ENCODE peak calls at places on chromosome 18, in four cellular contexts. H, E, F and X are unnamed samples.

GRCh38 chr18:26088482-26088881 is 1.9 kb downstream of the SS18 start:
- DNase-seq in H (no peak), E (no peak), F (no peak), X (no peak)

GRCh38 chr18:9653390-9653789 is 39.0 kb upstream of the PPP4R1 start:
- DNase-seq in H (no peak), E (no peak), F (peak), X (no peak)

GRCh38 chr18:35933982-35934381 is 38.5 kb upstream of the RMP24 start:
- DNase-seq in H (no peak), E (no peak), F (no peak), X (no peak)

GRCh38 chr18:54173980-54174611 is 50.4 kb downstream of the MBD2 start:
- DNase-seq in H (no peak), E (no peak), F (no peak), X (no peak)

GRCh38 chr18:68874361-68874760 is 76.5 kb downstream of the CCDC102B start:
- DNase-seq in H (no peak), E (no peak), F (no peak), X (no peak)

GRCh38 chr18:70998490-70998889 is 709.6 kb downstream of the SOCS6 start:
- DNase-seq in H (no peak), E (no peak), F (no peak), X (no peak)

GRCh38 chr18:79123948-79124347 is 54.8 kb downstream of the ATP9B start:
- DNase-seq in H (no peak), E (no peak), F (no peak), X (no peak)

GRCh38 chr18:74478876-74479275 is 17.3 kb upstream of the CNDP2 start:
- DNase-seq in H (no peak), E (no peak), F (no peak), X (no peak)

GRCh38 chr18:8632386-8632785 is 23.1 kb downstream of the RAB12 start:
- DNase-seq in H (no peak), E (no peak), F (no peak), X (no peak)

GRCh38 chr18:61840324-61840723 is 52.5 kb downstream of the RNF152 start:
- DNase-seq in H (no peak), E (no peak), F (no peak), X (no peak)

GRCh38 chr18:45723921-45724320 is at the start of gene SLC14A1:
- DNase-seq in H (no peak), E (no peak), F (no peak), X (no peak)

GRCh38 chr18:250685-251084 is 17.2 kb downstream of the THOC1 start:
- DNase-seq in H (no peak), E (no peak), F (no peak), X (no peak)

GRCh38 chr18:56036673-56037072 is 448.7 kb upstream of the TCF4 start:
- DNase-seq in H (no peak), E (no peak), F (no peak), X (no peak)

GRCh38 chr18:36756262-36756661 is 72.5 kb downstream of the TPGS2 start:
- DNase-seq in H (no peak), E (no peak), F (no peak), X (no peak)

GRCh38 chr18:13246121-13246520 is 27.6 kb downstream of the LDLRAD4 start:
- DNase-seq in H (no peak), E (no peak), F (no peak), X (no peak)

GRCh38 chr18:4453712-4454547 is 1.2 kb downstream of the DLGAP1 start:
- DNase-seq in H (no peak), E (no peak), F (peak), X (no peak)

GRCh38 chr18:35634376-35634775 is 52.8 kb downstream of the GALNT1 start:
- DNase-seq in H (no peak), E (no peak), F (no peak), X (no peak)

GRCh38 chr18:58416704-58417683 is 211.9 kb downstream of the ALPK2 start:
- DNase-seq in H (no peak), E (no peak), F (no peak), X (no peak)

GRCh38 chr18:42038936-42039335 is 83.9 kb downstream of the PIK3C3 start:
- DNase-seq in H (no peak), E (no peak), F (no peak), X (no peak)

GRCh38 chr18:56672391-56672790 is 21.2 kb downstream of the WDR7 start:
- DNase-seq in H (no peak), E (no peak), F (no peak), X (no peak)

GRCh38 chr18:78069784-78070664 is 820.4 kb downstream of the GALR1 start:
- DNase-seq in H (no peak), E (no peak), F (no peak), X (no peak)

GRCh38 chr18:394276-394996 is 106.1 kb downstream of the COLEC12 start:
- DNase-seq in H (no peak), E (no peak), F (no peak), X (no peak)

GRCh38 chr18:45324489-45325111 is 290.7 kb upstream of the SLC14A2 start:
- DNase-seq in H (no peak), E (no peak), F (peak), X (no peak)

GRCh38 chr18:37628466-37629220 is 63.0 kb upstream of the CELF4 start:
- DNase-seq in H (no peak), E (no peak), F (no peak), X (no peak)

GRCh38 chr18:58785171-58785805 is 79.4 kb upstream of the ZNF532 start:
- DNase-seq in H (no peak), E (no peak), F (peak), X (no peak)

GRCh38 chr18:31268985-31269406 is 49.0 kb upstream of the DSG1 start:
- DNase-seq in H (no peak), E (no peak), F (no peak), X (no peak)

GRCh38 chr18:45828917-45829811 is 3.7 kb downstream of the SIGLEC15 start:
- DNase-seq in H (no peak), E (no peak), F (no peak), X (peak)

GRCh38 chr18:13577091-13577697 is 149.2 kb downstream of the FAM210A start:
- DNase-seq in H (no peak), E (no peak), F (no peak), X (no peak)

GRCh38 chr18:62345909-62346308 is 20.8 kb downstream of the TNFRSF11A start:
- DNase-seq in H (no peak), E (no peak), F (no peak), X (no peak)

GRCh38 chr18:62341423-62341920 is 16.4 kb downstream of the TNFRSF11A start:
- DNase-seq in H (no peak), E (no peak), F (no peak), X (no peak)

GRCh38 chr18:61855127-61855991 is 37.4 kb downstream of the RNF152 start:
- DNase-seq in H (no peak), E (no peak), F (no peak), X (no peak)

GRCh38 chr18:23133860-23134779 is 1.2 kb upstream of the CABLES1 start:
- DNase-seq in H (no peak), E (no peak), F (peak), X (no peak)

GRCh38 chr18:3498705-3499451 is 48.9 kb downstream of the TGIF1 start:
- DNase-seq in H (no peak), E (peak), F (peak), X (no peak)

GRCh38 chr18:23912356-23912755 is 102.2 kb upstream of the TTC39C start:
- DNase-seq in H (no peak), E (no peak), F (no peak), X (no peak)

GRCh38 chr18:27735117-27735516 is 441.8 kb downstream of the CDH2 start:
- DNase-seq in H (no peak), E (no peak), F (no peak), X (no peak)